ENCODE peak calls at places on chromosomes 13 and 19, in eight cellular contexts. Z is IMR-90, A is testis, F is Peyer's patch, N is body of pancreas, Y is NB4, L is ovary, H is spleen. G is an unnamed sample.

GRCh38 chr13:76210262-76210661 is 574.1 kb downstream of the LMO7 start:
- DNase-seq in Z (no peak), A (no peak), F (no peak), N (no peak), Y (no peak), L (no peak), H (no peak), G (no peak)

GRCh38 chr13:66689628-66690027 is 540.5 kb downstream of the PCDH9 start:
- DNase-seq in Z (peak; percentile 40), A (peak; percentile 24), F (no peak), N (no peak), Y (no peak), L (no peak), H (no peak), G (no peak)

GRCh38 chr13:24038405-24038804 is 122.1 kb upstream of the SPATA13 start:
- DNase-seq in Z (peak; percentile 72), A (no peak), F (no peak), N (no peak), Y (peak; percentile 48), L (no peak), H (no peak), G (no peak)

GRCh38 chr19:2051771-2052704 is 994 bp upstream of the MKNK2 start:
- DNase-seq in Z (no peak), A (no peak), F (no peak), N (peak; percentile 71), Y (no peak), L (peak; percentile 83), H (peak; percentile 85), G (no peak)

GRCh38 chr19:10780368-10780767 is 55.6 kb downstream of the TMED1 start:
- DNase-seq in Z (peak; percentile 54), A (peak; percentile 35), F (no peak), N (peak; percentile 79), Y (peak; percentile 92), L (no peak), H (no peak), G (peak; percentile 24)

GRCh38 chr13:40026741-40027140 is 371.3 kb downstream of the COG6 start:
- DNase-seq in Z (no peak), A (no peak), F (no peak), N (no peak), Y (no peak), L (no peak), H (no peak), G (no peak)

GRCh38 chr19:43880483-43880882 is 53.4 kb downstream of the ZNF283 start:
- DNase-seq in Z (no peak), A (no peak), F (no peak), N (no peak), Y (no peak), L (no peak), H (no peak), G (no peak)

GRCh38 chr19:22503524-22503923 is 81.4 kb upstream of the ZNF98 start:
- DNase-seq in Z (no peak), A (no peak), F (no peak), N (no peak), Y (no peak), L (no peak), H (peak; percentile 22), G (no peak)

GRCh38 chr13:76803831-76804230 is 82.4 kb downstream of the KCTD12 start:
- DNase-seq in Z (no peak), A (no peak), F (no peak), N (no peak), Y (no peak), L (no peak), H (no peak), G (no peak)

GRCh38 chr13:112764028-112764427 is 74.2 kb downstream of the ATP11A start:
- DNase-seq in Z (no peak), A (no peak), F (peak; percentile 25), N (no peak), Y (no peak), L (no peak), H (no peak), G (no peak)

GRCh38 chr13:77048592-77048991 is 21.6 kb upstream of the FBXL3 start:
- DNase-seq in Z (no peak), A (peak; percentile 58), F (no peak), N (no peak), Y (peak; percentile 52), L (no peak), H (no peak), G (no peak)

GRCh38 chr13:25776722-25777121 is 275.1 kb downstream of the SHISA2 start:
- DNase-seq in Z (no peak), A (no peak), F (no peak), N (no peak), Y (no peak), L (no peak), H (no peak), G (no peak)

GRCh38 chr13:87952377-87952776 is 281.2 kb downstream of the SLITRK5 start:
- DNase-seq in Z (no peak), A (no peak), F (no peak), N (no peak), Y (no peak), L (no peak), H (no peak), G (no peak)

GRCh38 chr13:52195052-52195837 is 35.8 kb upstream of the NEK3 start:
- DNase-seq in Z (peak; percentile 50), A (peak; percentile 89), F (peak; percentile 69), N (peak; percentile 90), Y (no peak), L (peak; percentile 81), H (peak; percentile 94), G (peak; percentile 44)

GRCh38 chr19:45919678-45920077 is 5.1 kb upstream of the NANOS2 start:
- DNase-seq in Z (no peak), A (no peak), F (no peak), N (no peak), Y (no peak), L (no peak), H (no peak), G (no peak)

DNA sequence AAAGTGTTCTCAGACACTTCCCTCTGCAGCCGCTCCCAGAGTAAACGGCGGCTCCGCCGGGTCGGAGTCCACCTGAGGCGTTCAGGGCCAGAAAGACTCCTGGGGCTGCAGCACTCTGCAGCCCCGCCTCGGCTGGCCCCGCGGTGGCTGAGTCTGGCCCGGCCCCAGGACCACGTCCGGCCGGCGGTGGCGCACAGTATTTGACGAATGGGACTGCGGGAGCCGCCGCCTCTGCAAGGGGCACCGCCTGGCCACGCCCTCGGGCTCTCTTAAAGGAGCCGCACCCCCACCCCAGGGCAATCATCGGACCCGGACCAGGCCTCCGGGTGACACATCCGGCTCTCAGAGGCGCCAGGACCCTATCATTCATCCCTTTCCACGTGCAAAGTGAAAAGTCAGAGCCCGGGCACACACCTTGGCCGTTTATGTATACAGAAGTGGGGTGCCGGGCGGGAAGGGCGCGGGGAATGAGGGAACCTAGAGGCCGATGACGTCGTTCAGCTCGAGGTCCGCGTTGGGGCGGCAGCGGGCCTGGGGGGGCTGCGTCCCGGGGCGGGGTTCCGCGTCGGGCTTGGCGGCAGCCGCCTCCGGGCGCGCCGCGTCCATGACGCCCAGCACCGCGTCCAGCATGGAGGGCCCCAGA is 1.2 kb upstream of the LENG9 start:
- DNase-seq in Z (peak; percentile 63), A (peak; percentile 95), F (peak; percentile 97), N (peak; percentile 96), Y (peak; percentile 89), L (peak; percentile 81), H (peak; percentile 98), G (peak; percentile 77)
- TF ChIP-seq POLR2A in Z (no peak), A (no peak), F (peak; percentile 47), N (peak; percentile 68), Y (peak; percentile 50), L (peak; percentile 27), H (no peak), G (peak; percentile 64)

DNA sequence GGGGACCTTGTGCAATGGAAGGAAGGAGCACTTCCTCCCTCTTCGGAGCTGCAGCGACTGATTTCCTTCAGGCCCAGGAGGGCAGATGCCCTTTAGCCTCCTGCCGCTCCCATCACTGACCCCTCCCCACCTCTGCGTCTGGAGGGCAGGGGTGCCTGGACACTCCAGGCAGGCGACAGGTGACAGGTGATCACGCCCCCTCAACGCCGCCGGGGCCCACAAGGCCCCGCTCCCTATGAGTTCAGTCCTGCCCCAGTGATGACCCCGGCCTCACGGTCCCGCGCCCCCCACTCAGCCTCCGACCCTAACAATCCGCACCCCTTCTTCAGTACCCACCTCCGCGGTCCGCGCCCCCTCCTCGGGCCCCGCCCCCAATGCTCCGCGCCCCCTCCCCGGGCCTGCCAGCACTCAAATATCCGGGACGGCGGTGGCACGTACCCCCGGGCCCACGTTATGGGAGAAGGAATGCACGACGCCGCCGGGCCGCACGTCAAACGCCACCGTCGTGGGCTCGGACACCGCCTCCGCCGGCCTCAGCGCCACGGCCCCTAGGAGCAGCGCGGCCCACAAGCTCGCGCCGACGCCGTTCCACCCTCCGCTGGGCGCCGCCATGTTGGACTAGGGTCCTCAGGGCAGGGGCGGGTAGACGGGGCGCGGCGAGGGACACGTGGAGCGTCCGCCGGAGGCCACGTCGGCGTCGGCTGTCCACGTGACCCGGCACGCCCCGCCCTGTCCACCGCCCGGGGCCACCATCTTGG is at the start of gene MYDGF:
- DNase-seq in Z (peak; percentile 86), A (peak; percentile 95), F (peak; percentile 96), N (peak; percentile 95), Y (peak; percentile 88), L (peak; percentile 92), H (peak; percentile 98), G (peak; percentile 48)
- TF ChIP-seq POLR2A in Z (peak; percentile 91), A (no peak), F (peak; percentile 49), N (peak; percentile 74), Y (peak; percentile 33), L (peak; percentile 30), H (no peak), G (no peak)

GRCh38 chr19:38687837-38688378 is 40.5 kb downstream of the ACTN4 start:
- DNase-seq in Z (no peak), A (no peak), F (no peak), N (no peak), Y (no peak), L (no peak), H (no peak), G (no peak)

GRCh38 chr19:38684078-38684861 is 36.8 kb downstream of the ACTN4 start:
- DNase-seq in Z (peak; percentile 91), A (no peak), F (peak; percentile 88), N (peak; percentile 64), Y (peak; percentile 88), L (peak; percentile 69), H (no peak), G (no peak)

GRCh38 chr19:38685666-38686529 is 38.4 kb downstream of the ACTN4 start:
- DNase-seq in Z (peak; percentile 73), A (no peak), F (no peak), N (peak; percentile 51), Y (no peak), L (no peak), H (no peak), G (no peak)

GRCh38 chr19:38684862-38685665 is 37.6 kb downstream of the ACTN4 start:
- DNase-seq in Z (no peak), A (no peak), F (no peak), N (no peak), Y (no peak), L (no peak), H (no peak), G (no peak)

DNA sequence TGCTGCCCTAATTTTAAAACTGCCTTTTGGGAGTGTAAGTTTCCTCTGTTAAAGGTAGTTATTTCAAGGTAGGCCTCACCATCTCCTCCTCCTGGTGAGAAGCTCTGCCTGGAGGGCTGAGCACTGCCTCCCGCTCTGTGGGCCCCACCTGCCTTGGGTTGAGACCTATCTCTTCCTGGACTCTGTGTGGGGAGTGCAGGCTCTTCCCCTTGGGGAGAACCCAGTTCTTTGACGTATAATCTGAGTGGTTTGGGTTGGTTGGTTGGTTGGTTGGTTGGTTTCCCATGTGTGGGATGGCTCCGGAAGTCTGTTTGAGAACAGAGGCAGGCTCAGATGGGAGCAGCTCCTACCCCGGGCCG is 39.1 kb downstream of the ACTN4 start:
- DNase-seq in Z (no peak), A (no peak), F (peak; percentile 62), N (no peak), Y (no peak), L (no peak), H (no peak), G (no peak)
- TF ChIP-seq POLR2A in Z (no peak), A (no peak), F (no peak), N (no peak), Y (no peak), L (no peak), H (no peak), G (no peak)

GRCh38 chr13:31160857-31161582 is 684 bp downstream of the HSPH1 start:
- DNase-seq in Z (peak; percentile 75), A (peak; percentile 87), F (peak; percentile 71), N (peak; percentile 57), Y (peak; percentile 85), L (peak; percentile 51), H (peak; percentile 89), G (peak; percentile 4)
- TF ChIP-seq POLR2A in Z (peak; percentile 64), A (peak; percentile 41), F (no peak), N (no peak), Y (no peak), L (no peak), H (no peak), G (no peak)

G was measured in esophagus squamous epithelium.